ENCODE peak calls at places on chromosomes 2 and 18, in four cellular contexts. One of them, this sample, is unnamed.

GRCh38 chr2:179592167-179592936 is 269.1 kb downstream of the ZNF385B start:
- DNase-seq in HepG2: no peak
- DNase-seq in H1: no peak
- DNase-seq in GM12878: no peak
- DNase-seq in this sample: no peak

GRCh38 chr2:13576634-13577033 is 859.9 kb downstream of the TRIB2 start:
- DNase-seq in GM12878: no peak
- DNase-seq in HepG2: no peak
- DNase-seq in H1: no peak
- DNase-seq in this sample: no peak

GRCh38 chr2:232779465-232779864 is 3.1 kb upstream of the KCNJ13 start:
- DNase-seq in GM12878: no peak
- DNase-seq in HepG2: no peak
- DNase-seq in H1: no peak
- DNase-seq in this sample: no peak

GRCh38 chr18:63138469-63139340 is 180.9 kb downstream of the BCL2 start:
- DNase-seq in GM12878: peak; percentile 94
- DNase-seq in HepG2: no peak
- DNase-seq in H1: peak; percentile 27
- DNase-seq in this sample: no peak

GRCh38 chr2:106797494-106797893 is 88.5 kb downstream of the ST6GAL2 start:
- DNase-seq in HepG2: no peak
- DNase-seq in H1: no peak
- DNase-seq in GM12878: no peak
- DNase-seq in this sample: no peak

GRCh38 chr2:207362716-207363115 is 167.0 kb upstream of the CREB1 start:
- DNase-seq in GM12878: no peak
- DNase-seq in HepG2: no peak
- DNase-seq in H1: no peak
- DNase-seq in this sample: no peak

GRCh38 chr18:13217466-13217961 is 1.0 kb upstream of the LDLRAD4 start:
- DNase-seq in GM12878: no peak
- DNase-seq in HepG2: no peak
- DNase-seq in H1: no peak
- DNase-seq in this sample: no peak

GRCh38 chr2:30605184-30605583 is 158.1 kb downstream of the LCLAT1 start:
- DNase-seq in GM12878: no peak
- DNase-seq in HepG2: no peak
- DNase-seq in H1: no peak
- DNase-seq in this sample: no peak

GRCh38 chr2:196314780-196315179 is 143.4 kb upstream of the STK17B start:
- DNase-seq in HepG2: no peak
- DNase-seq in GM12878: no peak
- DNase-seq in H1: no peak
- DNase-seq in this sample: no peak

GRCh38 chr2:185782223-185782769 is 43.7 kb downstream of the FSIP2 start:
- DNase-seq in H1: no peak
- DNase-seq in HepG2: peak; percentile 24
- DNase-seq in GM12878: no peak
- DNase-seq in this sample: no peak

GRCh38 chr2:198973785-198974184 is 484.0 kb downstream of the SATB2 start:
- DNase-seq in GM12878: no peak
- DNase-seq in HepG2: no peak
- DNase-seq in H1: no peak
- DNase-seq in this sample: no peak

GRCh38 chr2:113806217-113806913 is 49.9 kb upstream of the SLC35F5 start:
- DNase-seq in HepG2: no peak
- DNase-seq in GM12878: no peak
- DNase-seq in H1: no peak
- DNase-seq in this sample: no peak

GRCh38 chr2:18671363-18671762 is 82.0 kb upstream of the NT5C1B start:
- DNase-seq in H1: no peak
- DNase-seq in HepG2: no peak
- DNase-seq in GM12878: no peak
- DNase-seq in this sample: no peak

GRCh38 chr18:37930640-37931039 is 365.0 kb upstream of the CELF4 start:
- DNase-seq in GM12878: no peak
- DNase-seq in HepG2: no peak
- DNase-seq in H1: no peak
- DNase-seq in this sample: no peak

GRCh38 chr2:2828774-2829368 is 497.8 kb upstream of the MYT1L start:
- DNase-seq in HepG2: no peak
- DNase-seq in GM12878: no peak
- DNase-seq in H1: no peak
- DNase-seq in this sample: no peak

GRCh38 chr18:78542204-78542603 is 437.4 kb upstream of the SALL3 start:
- DNase-seq in HepG2: no peak
- DNase-seq in GM12878: no peak
- DNase-seq in H1: no peak
- DNase-seq in this sample: no peak

GRCh38 chr2:228658998-228659397 is 477.5 kb upstream of the SPHKAP start:
- DNase-seq in H1: no peak
- DNase-seq in GM12878: no peak
- DNase-seq in HepG2: no peak
- DNase-seq in this sample: no peak

GRCh38 chr2:101307950-101308431 is 510 bp downstream of the RNF149 start:
- DNase-seq in GM12878: no peak
- DNase-seq in HepG2: no peak
- DNase-seq in H1: no peak
- DNase-seq in this sample: no peak

GRCh38 chr2:217555075-217555876 is 447.5 kb downstream of the TNS1 start:
- DNase-seq in GM12878: no peak
- DNase-seq in H1: peak; percentile 15
- DNase-seq in HepG2: no peak
- DNase-seq in this sample: no peak

GRCh38 chr2:130823886-130824491 is 12.7 kb upstream of the ARHGEF4 start:
- DNase-seq in GM12878: peak; percentile 51
- DNase-seq in H1: no peak
- DNase-seq in HepG2: no peak
- DNase-seq in this sample: no peak

GRCh38 chr2:152532241-152532640 is 185.0 kb downstream of the PRPF40A start:
- DNase-seq in GM12878: no peak
- DNase-seq in HepG2: no peak
- DNase-seq in H1: no peak
- DNase-seq in this sample: no peak

GRCh38 chr2:120323807-120324399 is 22.0 kb upstream of the INHBB start:
- DNase-seq in HepG2: no peak
- DNase-seq in GM12878: no peak
- DNase-seq in H1: no peak
- DNase-seq in this sample: no peak
- TF ChIP-seq SRF in HepG2: no peak
- TF ChIP-seq SRF in GM12878: no peak
- TF ChIP-seq SRF in H1: no peak
- TF ChIP-seq SRF in this sample: no peak

DNA sequence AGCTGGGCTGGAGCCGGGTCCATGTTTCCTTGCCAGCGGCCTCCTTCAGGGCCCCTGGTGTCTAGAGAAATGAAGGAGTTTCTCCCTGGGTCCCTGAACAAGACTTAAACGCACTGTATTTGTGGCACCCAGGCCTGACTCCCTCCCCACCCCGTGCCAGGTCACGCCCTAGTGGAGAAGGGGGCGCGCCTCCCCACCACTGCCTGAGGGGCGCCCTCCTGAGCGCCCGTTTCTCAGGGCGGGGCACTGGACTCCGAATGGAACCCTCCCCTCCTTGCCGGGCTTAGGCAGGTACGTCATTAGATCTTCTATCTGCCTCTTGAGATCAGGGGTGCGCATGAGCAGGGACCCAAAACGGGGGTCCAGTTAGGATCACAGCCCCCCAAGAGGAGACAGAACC is 16.3 kb downstream of the ODC1 start:
- DNase-seq in GM12878: no peak
- DNase-seq in HepG2: no peak
- DNase-seq in H1: no peak
- DNase-seq in this sample: no peak
- H3K27ac ChIP-seq in GM12878: no peak overlapping the region
- H3K27ac ChIP-seq in HepG2: no peak overlapping the region
- H3K27ac ChIP-seq in H1: no peak overlapping the region
- H3K27ac ChIP-seq in this sample: peak overlapping the region; percentile 41

GRCh38 chr18:2978208-2978607 is 34.7 kb downstream of the LPIN2 start:
- DNase-seq in HepG2: no peak
- DNase-seq in GM12878: no peak
- DNase-seq in H1: no peak
- DNase-seq in this sample: no peak
- H3K4me1 ChIP-seq in HepG2: peaks cover 97% of the 10 kb centered on the region
- H3K4me1 ChIP-seq in GM12878: peaks cover 40% of the 10 kb centered on the region
- H3K4me1 ChIP-seq in H1: peaks cover 11% of the 10 kb centered on the region
- H3K4me1 ChIP-seq in this sample: peaks cover 11% of the 10 kb centered on the region

DNA sequence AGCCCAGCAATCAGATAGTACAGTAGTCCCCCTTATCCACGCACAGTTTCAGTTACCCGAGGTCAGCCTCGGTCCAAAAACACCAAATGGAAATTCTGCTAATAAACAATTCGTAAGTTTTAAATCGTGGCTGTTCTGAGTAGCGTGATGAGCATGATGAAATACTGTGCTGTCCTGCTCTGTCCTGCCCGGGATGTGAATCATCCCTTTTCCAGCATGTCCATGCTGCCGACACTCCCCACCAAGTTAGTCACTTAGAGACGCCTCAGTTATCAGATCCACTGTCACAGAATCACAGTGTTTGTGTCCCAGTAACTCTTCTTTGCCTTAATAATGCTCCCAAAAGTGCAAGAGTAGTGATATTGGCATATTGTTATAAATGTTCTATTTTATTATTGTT is 62.1 kb downstream of the MEX3C start:
- DNase-seq in H1: no peak
- DNase-seq in HepG2: no peak
- DNase-seq in GM12878: no peak
- DNase-seq in this sample: no peak
- TF ChIP-seq SRF in H1: no peak
- TF ChIP-seq SRF in HepG2: no peak
- TF ChIP-seq SRF in GM12878: no peak
- TF ChIP-seq SRF in this sample: no peak

DNA sequence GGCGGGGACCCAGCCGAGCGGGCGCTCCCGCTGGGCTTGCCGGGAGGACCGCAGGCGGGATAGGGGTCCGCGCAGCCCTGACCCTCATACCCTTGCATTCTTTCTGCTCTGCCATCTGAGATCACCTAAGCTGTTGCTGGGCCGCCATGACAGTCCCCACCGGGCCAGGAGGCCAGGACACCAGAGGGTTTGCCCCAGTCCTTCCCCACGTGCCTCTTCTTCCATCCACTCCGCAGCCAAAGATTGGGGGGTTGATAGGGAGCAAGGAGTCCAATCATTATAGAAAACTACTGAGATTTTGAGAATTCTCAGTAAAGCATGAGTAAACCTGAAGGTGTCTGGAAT is 451 bp upstream of the GRB14 start:
- DNase-seq in H1: peak; percentile 5
- DNase-seq in HepG2: no peak
- DNase-seq in GM12878: no peak
- DNase-seq in this sample: no peak
- H3K27ac ChIP-seq in H1: peak overlapping the region; percentile 62
- H3K27ac ChIP-seq in HepG2: no peak overlapping the region
- H3K27ac ChIP-seq in GM12878: no peak overlapping the region
- H3K27ac ChIP-seq in this sample: peak overlapping the region; percentile 53

GRCh38 chr18:70419526-70419925 is 130.7 kb downstream of the SOCS6 start:
- DNase-seq in GM12878: no peak
- DNase-seq in H1: no peak
- DNase-seq in HepG2: no peak
- DNase-seq in this sample: no peak

GRCh38 chr18:70422061-70422965 is 133.5 kb downstream of the SOCS6 start:
- DNase-seq in HepG2: peak; percentile 35
- DNase-seq in GM12878: no peak
- DNase-seq in H1: no peak
- DNase-seq in this sample: peak; percentile 94

GRCh38 chr18:70420151-70420898 is 131.5 kb downstream of the SOCS6 start:
- DNase-seq in HepG2: peak; percentile 74
- DNase-seq in H1: no peak
- DNase-seq in GM12878: no peak
- DNase-seq in this sample: no peak

GRCh38 chr18:70423120-70423519 is 134.3 kb downstream of the SOCS6 start:
- DNase-seq in H1: no peak
- DNase-seq in HepG2: no peak
- DNase-seq in GM12878: no peak
- DNase-seq in this sample: no peak

GRCh38 chr18:70421471-70421870 is 132.6 kb downstream of the SOCS6 start:
- DNase-seq in H1: no peak
- DNase-seq in GM12878: no peak
- DNase-seq in HepG2: no peak
- DNase-seq in this sample: peak; percentile 28
- H3K4me1 ChIP-seq in H1: peaks cover 10% of the 10 kb centered on the region
- H3K4me1 ChIP-seq in GM12878: peaks cover 10% of the 10 kb centered on the region
- H3K4me1 ChIP-seq in HepG2: peaks cover 54% of the 10 kb centered on the region
- H3K4me1 ChIP-seq in this sample: peaks cover 97% of the 10 kb centered on the region

DNA sequence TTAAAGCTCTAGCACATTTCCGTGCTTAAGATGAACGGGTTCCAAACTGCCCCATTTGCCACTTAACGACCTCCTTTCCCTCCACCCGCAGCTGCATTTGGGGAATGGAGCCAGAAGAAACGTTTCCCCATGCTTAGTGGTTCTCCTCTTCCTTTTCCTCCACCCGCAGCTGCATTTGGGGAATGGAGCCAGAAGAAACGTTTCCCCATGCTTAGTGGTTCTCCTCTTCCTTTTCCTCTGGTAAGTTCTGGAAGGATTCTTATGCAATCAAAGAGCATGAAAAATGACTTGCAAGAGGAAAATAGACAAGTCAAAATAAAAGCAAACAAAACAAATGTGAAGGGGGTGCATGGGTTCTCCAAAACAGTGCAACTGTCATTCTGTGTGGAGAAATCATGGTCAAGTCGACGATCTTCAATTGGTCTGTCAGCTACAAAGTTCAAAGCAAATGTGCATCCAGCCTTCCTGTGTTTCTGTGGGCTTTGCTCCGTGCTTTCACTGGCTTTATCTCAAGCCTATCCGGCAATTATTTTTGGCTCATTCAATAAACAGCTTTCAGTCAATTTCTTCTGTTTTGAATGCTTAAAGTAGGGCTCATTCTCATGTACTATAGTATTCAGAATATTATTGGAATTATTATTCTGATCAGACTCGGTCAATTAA is 57.8 kb downstream of the DIPK1C start:
- DNase-seq in HepG2: no peak
- DNase-seq in GM12878: no peak
- DNase-seq in H1: no peak
- DNase-seq in this sample: no peak
- TF ChIP-seq SRF in HepG2: no peak
- TF ChIP-seq SRF in GM12878: no peak
- TF ChIP-seq SRF in H1: no peak
- TF ChIP-seq SRF in this sample: no peak

GRCh38 chr2:44787663-44788062 is 153.8 kb upstream of the SIX3 start:
- DNase-seq in H1: no peak
- DNase-seq in HepG2: no peak
- DNase-seq in GM12878: no peak
- DNase-seq in this sample: no peak
- H3K27ac ChIP-seq in H1: no peak overlapping the region
- H3K27ac ChIP-seq in HepG2: no peak overlapping the region
- H3K27ac ChIP-seq in GM12878: no peak overlapping the region
- H3K27ac ChIP-seq in this sample: no peak overlapping the region

This sample was measured in HCT116.